ENCODE peak calls at places on chromosomes 11 and 22, in six cellular contexts. One of them, this sample, is unnamed.

GRCh38 chr22:44256860-44257560 is 55.7 kb downstream of the SHISAL1 start:
- DNase-seq in HL-60: no peak
- DNase-seq in AG04450: no peak
- DNase-seq in CD8-positive, alpha-beta T cell: no peak
- DNase-seq in heart right ventricle: no peak
- DNase-seq in ovary: no peak
- DNase-seq in this sample: no peak

GRCh38 chr11:104199041-104199440 is 35.1 kb upstream of the PDGFD start:
- DNase-seq in HL-60: no peak
- DNase-seq in CD8-positive, alpha-beta T cell: no peak
- DNase-seq in ovary: no peak
- DNase-seq in heart right ventricle: no peak
- DNase-seq in AG04450: no peak
- DNase-seq in this sample: no peak

GRCh38 chr11:118343981-118344521 is at the start of gene CD3G:
- DNase-seq in AG04450: no peak
- DNase-seq in HL-60: no peak
- DNase-seq in heart right ventricle: no peak
- DNase-seq in ovary: no peak
- DNase-seq in CD8-positive, alpha-beta T cell: peak; percentile 83
- DNase-seq in this sample: no peak

GRCh38 chr22:19207902-19208283 is 29.4 kb upstream of the SLC25A1 start:
- DNase-seq in CD8-positive, alpha-beta T cell: no peak
- DNase-seq in HL-60: no peak
- DNase-seq in AG04450: no peak
- DNase-seq in heart right ventricle: no peak
- DNase-seq in ovary: no peak
- DNase-seq in this sample: no peak

GRCh38 chr11:78265326-78265725 is 76.6 kb downstream of the USP35 start:
- DNase-seq in HL-60: no peak
- DNase-seq in CD8-positive, alpha-beta T cell: no peak
- DNase-seq in heart right ventricle: no peak
- DNase-seq in AG04450: no peak
- DNase-seq in ovary: no peak
- DNase-seq in this sample: no peak

GRCh38 chr11:17161515-17161914 is 46.3 kb downstream of the PIK3C2A start:
- DNase-seq in CD8-positive, alpha-beta T cell: no peak
- DNase-seq in HL-60: no peak
- DNase-seq in heart right ventricle: no peak
- DNase-seq in AG04450: no peak
- DNase-seq in ovary: no peak
- DNase-seq in this sample: no peak

GRCh38 chr11:10784229-10785145 is 24.2 kb downstream of the EIF4G2 start:
- DNase-seq in AG04450: no peak
- DNase-seq in heart right ventricle: peak; percentile 52
- DNase-seq in ovary: no peak
- DNase-seq in CD8-positive, alpha-beta T cell: no peak
- DNase-seq in HL-60: no peak
- DNase-seq in this sample: no peak

GRCh38 chr22:17562906-17563870 is at the start of gene SLC25A18:
- DNase-seq in HL-60: peak; percentile 14
- DNase-seq in CD8-positive, alpha-beta T cell: no peak
- DNase-seq in AG04450: no peak
- DNase-seq in heart right ventricle: peak; percentile 50
- DNase-seq in ovary: peak; percentile 66
- DNase-seq in this sample: no peak

GRCh38 chr11:2796508-2797180 is 88.9 kb downstream of the CDKN1C start:
- DNase-seq in HL-60: no peak
- DNase-seq in AG04450: no peak
- DNase-seq in heart right ventricle: no peak
- DNase-seq in CD8-positive, alpha-beta T cell: no peak
- DNase-seq in ovary: peak; percentile 15
- DNase-seq in this sample: no peak

GRCh38 chr11:6333112-6333511 is 12.8 kb upstream of the CAVIN3 start:
- DNase-seq in HL-60: no peak
- DNase-seq in AG04450: no peak
- DNase-seq in ovary: no peak
- DNase-seq in CD8-positive, alpha-beta T cell: no peak
- DNase-seq in heart right ventricle: no peak
- DNase-seq in this sample: no peak

GRCh38 chr11:3738241-3738640 is 59.1 kb downstream of the NUP98 start:
- DNase-seq in HL-60: no peak
- DNase-seq in heart right ventricle: no peak
- DNase-seq in AG04450: no peak
- DNase-seq in CD8-positive, alpha-beta T cell: no peak
- DNase-seq in ovary: no peak
- DNase-seq in this sample: no peak

GRCh38 chr11:59180907-59181306 is 9.0 kb downstream of the DTX4 start:
- DNase-seq in AG04450: no peak
- DNase-seq in HL-60: no peak
- DNase-seq in ovary: no peak
- DNase-seq in heart right ventricle: no peak
- DNase-seq in CD8-positive, alpha-beta T cell: no peak
- DNase-seq in this sample: no peak

GRCh38 chr22:31161386-31161785 is 1.4 kb downstream of the RNF185 start:
- DNase-seq in ovary: no peak
- DNase-seq in heart right ventricle: no peak
- DNase-seq in HL-60: no peak
- DNase-seq in AG04450: no peak
- DNase-seq in CD8-positive, alpha-beta T cell: no peak
- DNase-seq in this sample: no peak

GRCh38 chr22:31160328-31160978 is 471 bp downstream of the RNF185 start:
- DNase-seq in CD8-positive, alpha-beta T cell: peak; percentile 27
- DNase-seq in heart right ventricle: no peak
- DNase-seq in HL-60: no peak
- DNase-seq in ovary: no peak
- DNase-seq in AG04450: no peak
- DNase-seq in this sample: no peak

GRCh38 chr22:31162015-31162765 is 2.2 kb downstream of the RNF185 start:
- DNase-seq in AG04450: no peak
- DNase-seq in CD8-positive, alpha-beta T cell: no peak
- DNase-seq in heart right ventricle: no peak
- DNase-seq in ovary: no peak
- DNase-seq in HL-60: no peak
- DNase-seq in this sample: no peak
- H3K27ac ChIP-seq in AG04450: no peak overlapping the region
- H3K27ac ChIP-seq in CD8-positive, alpha-beta T cell: no peak overlapping the region
- H3K27ac ChIP-seq in heart right ventricle: peak overlapping the region; percentile 29
- H3K27ac ChIP-seq in ovary: no peak overlapping the region
- H3K27ac ChIP-seq in HL-60: no peak overlapping the region
- H3K27ac ChIP-seq in this sample: no peak overlapping the region

GRCh38 chr11:12287374-12288211 is 89.8 kb upstream of the PARVA start:
- DNase-seq in AG04450: peak; percentile 90
- DNase-seq in ovary: peak; percentile 72
- DNase-seq in HL-60: no peak
- DNase-seq in heart right ventricle: peak; percentile 61
- DNase-seq in CD8-positive, alpha-beta T cell: no peak
- DNase-seq in this sample: no peak
- H3K27ac ChIP-seq in AG04450: peak overlapping the region; percentile 99
- H3K27ac ChIP-seq in ovary: no peak overlapping the region
- H3K27ac ChIP-seq in HL-60: no peak overlapping the region
- H3K27ac ChIP-seq in heart right ventricle: peak overlapping the region; percentile 79
- H3K27ac ChIP-seq in CD8-positive, alpha-beta T cell: no peak overlapping the region
- H3K27ac ChIP-seq in this sample: no peak overlapping the region

GRCh38 chr11:94539420-94539819 is 4.3 kb upstream of the FUT4 start:
- DNase-seq in AG04450: no peak
- DNase-seq in heart right ventricle: no peak
- DNase-seq in HL-60: no peak
- DNase-seq in ovary: no peak
- DNase-seq in CD8-positive, alpha-beta T cell: no peak
- DNase-seq in this sample: no peak
- H3K27ac ChIP-seq in AG04450: no peak overlapping the region
- H3K27ac ChIP-seq in heart right ventricle: no peak overlapping the region
- H3K27ac ChIP-seq in HL-60: no peak overlapping the region
- H3K27ac ChIP-seq in ovary: no peak overlapping the region
- H3K27ac ChIP-seq in CD8-positive, alpha-beta T cell: no peak overlapping the region
- H3K27ac ChIP-seq in this sample: no peak overlapping the region

DNA sequence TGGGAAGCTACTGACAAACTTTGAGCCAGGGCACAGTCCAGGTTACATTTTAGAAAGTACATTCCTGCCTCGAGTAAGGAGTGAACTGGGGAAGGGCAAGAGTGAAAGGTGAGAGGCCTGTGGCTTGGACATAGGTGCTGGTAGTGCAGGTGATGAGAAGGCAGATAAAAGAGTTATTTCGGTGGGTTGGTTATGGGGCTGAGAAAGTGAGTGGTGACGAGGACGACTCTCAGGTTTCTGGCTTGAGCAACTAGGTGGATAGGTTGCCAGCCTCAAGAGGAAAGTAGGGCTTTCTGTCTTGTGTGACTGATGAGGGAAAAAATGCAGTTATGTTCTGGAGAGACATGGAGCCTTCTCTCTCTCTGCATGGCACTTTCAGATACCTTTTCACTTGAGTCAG is 3.7 kb downstream of the POLR2F start:
- DNase-seq in AG04450: no peak
- DNase-seq in HL-60: no peak
- DNase-seq in CD8-positive, alpha-beta T cell: no peak
- DNase-seq in heart right ventricle: no peak
- DNase-seq in ovary: no peak
- DNase-seq in this sample: no peak
- H3K27ac ChIP-seq in AG04450: no peak overlapping the region
- H3K27ac ChIP-seq in HL-60: no peak overlapping the region
- H3K27ac ChIP-seq in CD8-positive, alpha-beta T cell: no peak overlapping the region
- H3K27ac ChIP-seq in heart right ventricle: no peak overlapping the region
- H3K27ac ChIP-seq in ovary: no peak overlapping the region
- H3K27ac ChIP-seq in this sample: no peak overlapping the region

DNA sequence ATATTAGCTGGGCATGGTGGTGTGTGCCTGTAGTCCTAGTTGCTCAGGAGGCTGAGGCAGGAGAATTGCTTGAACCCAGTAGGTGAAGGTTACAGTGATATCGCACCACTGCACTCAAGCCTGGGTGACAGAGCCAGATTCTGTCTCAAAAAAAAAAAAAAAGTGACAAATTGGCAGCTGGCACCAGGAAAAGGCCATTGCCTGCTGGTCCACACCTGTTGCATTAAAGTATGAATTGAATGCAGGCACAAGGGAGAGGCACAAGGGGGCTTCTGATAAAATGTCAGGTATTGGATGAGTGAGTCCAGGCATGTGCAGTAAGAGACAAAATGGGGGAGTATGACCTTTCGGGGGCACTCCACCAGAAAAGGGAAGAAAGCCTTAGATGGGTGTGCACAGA is 28.2 kb downstream of the ZNF70 start:
- DNase-seq in ovary: no peak
- DNase-seq in AG04450: no peak
- DNase-seq in CD8-positive, alpha-beta T cell: no peak
- DNase-seq in HL-60: no peak
- DNase-seq in heart right ventricle: no peak
- DNase-seq in this sample: no peak
- H3K27ac ChIP-seq in ovary: no peak overlapping the region
- H3K27ac ChIP-seq in AG04450: no peak overlapping the region
- H3K27ac ChIP-seq in CD8-positive, alpha-beta T cell: no peak overlapping the region
- H3K27ac ChIP-seq in HL-60: no peak overlapping the region
- H3K27ac ChIP-seq in heart right ventricle: no peak overlapping the region
- H3K27ac ChIP-seq in this sample: no peak overlapping the region

DNA sequence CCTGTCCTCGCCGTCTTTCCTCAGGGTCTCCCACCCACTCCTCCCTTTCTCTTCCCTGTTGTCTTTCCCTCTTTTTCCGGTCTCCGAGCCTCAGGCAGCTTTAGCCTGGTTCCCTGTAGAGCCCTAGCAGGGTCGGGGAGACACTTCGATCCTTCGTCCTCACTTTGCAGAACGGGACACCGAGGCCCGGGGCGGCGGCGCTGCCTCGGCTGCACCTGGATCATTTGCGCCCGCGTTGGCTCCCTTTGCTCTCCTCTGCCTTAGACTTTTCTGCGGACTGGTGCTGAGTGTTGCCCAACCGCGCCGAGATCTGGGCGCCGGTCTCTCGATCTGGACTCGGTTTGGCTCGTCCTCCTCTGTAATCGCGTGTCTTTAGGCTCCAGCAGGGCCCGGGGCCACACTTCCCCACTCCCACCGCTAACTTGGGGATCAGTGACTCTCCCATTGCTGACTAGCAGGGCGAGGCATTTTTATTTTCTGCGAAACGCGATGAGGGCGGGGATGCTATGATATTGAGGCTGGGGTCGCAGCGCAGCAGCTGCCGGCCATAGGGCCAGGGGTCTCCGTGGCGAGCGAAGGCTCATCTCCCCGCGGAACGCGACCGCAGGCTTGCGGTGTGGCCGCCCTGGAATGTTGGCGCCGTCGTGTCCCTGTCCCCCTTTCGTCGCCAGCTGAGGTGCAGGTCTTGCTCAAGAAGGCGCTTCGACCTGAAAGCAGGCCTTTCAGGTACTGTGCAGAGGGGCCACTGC is 1.6 kb upstream of the E2F8 start:
- DNase-seq in AG04450: no peak
- DNase-seq in HL-60: no peak
- DNase-seq in heart right ventricle: no peak
- DNase-seq in CD8-positive, alpha-beta T cell: no peak
- DNase-seq in ovary: no peak
- DNase-seq in this sample: no peak
- H3K27ac ChIP-seq in AG04450: no peak overlapping the region
- H3K27ac ChIP-seq in HL-60: peak overlapping the region; percentile 62
- H3K27ac ChIP-seq in heart right ventricle: no peak overlapping the region
- H3K27ac ChIP-seq in CD8-positive, alpha-beta T cell: no peak overlapping the region
- H3K27ac ChIP-seq in ovary: no peak overlapping the region
- H3K27ac ChIP-seq in this sample: no peak overlapping the region

GRCh38 chr11:605286-606129 is 10.2 kb downstream of the IRF7 start:
- DNase-seq in CD8-positive, alpha-beta T cell: no peak
- DNase-seq in HL-60: no peak
- DNase-seq in ovary: no peak
- DNase-seq in heart right ventricle: no peak
- DNase-seq in AG04450: no peak
- DNase-seq in this sample: no peak
- H3K27ac ChIP-seq in CD8-positive, alpha-beta T cell: no peak overlapping the region
- H3K27ac ChIP-seq in HL-60: no peak overlapping the region
- H3K27ac ChIP-seq in ovary: peak overlapping the region; percentile 53
- H3K27ac ChIP-seq in heart right ventricle: peak overlapping the region; percentile 36
- H3K27ac ChIP-seq in AG04450: no peak overlapping the region
- H3K27ac ChIP-seq in this sample: no peak overlapping the region

DNA sequence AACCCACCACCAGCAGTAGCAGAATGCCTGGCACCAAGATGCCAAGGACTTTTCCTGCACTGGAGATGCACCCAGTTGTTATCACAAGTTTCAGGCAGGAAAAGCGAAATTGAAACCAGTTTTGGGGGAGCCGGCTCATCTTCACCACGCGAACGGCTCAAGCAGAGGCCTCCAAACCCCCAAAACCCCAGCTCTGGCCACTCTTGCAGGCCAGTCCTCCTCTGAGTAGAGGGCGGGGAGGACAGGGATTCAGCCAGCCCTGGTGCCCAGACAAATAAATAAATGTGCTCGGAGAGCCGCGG is 311 bp downstream of the UBE2L6 start:
- DNase-seq in ovary: no peak
- DNase-seq in heart right ventricle: peak; percentile 28
- DNase-seq in AG04450: no peak
- DNase-seq in CD8-positive, alpha-beta T cell: peak; percentile 42
- DNase-seq in HL-60: no peak
- DNase-seq in this sample: no peak
- H3K27ac ChIP-seq in ovary: peak overlapping the region; percentile 85
- H3K27ac ChIP-seq in heart right ventricle: peak overlapping the region; percentile 93
- H3K27ac ChIP-seq in AG04450: peak overlapping the region; percentile 65
- H3K27ac ChIP-seq in CD8-positive, alpha-beta T cell: peak overlapping the region; percentile 87
- H3K27ac ChIP-seq in HL-60: no peak overlapping the region
- H3K27ac ChIP-seq in this sample: peak overlapping the region; percentile 95